ENCODE peak calls at places on chromosomes 13 and 19, in eight cellular contexts. L, H, M, K, D, O, F and J are unnamed samples.

GRCh38 chr19:50697414-50698124 is 22.0 kb downstream of the SHANK1 start:
- DNase-seq in L (no peak), H (no peak), M (no peak), K (no peak), D (no peak), O (no peak), F (no peak), J (no peak)

GRCh38 chr19:29873024-29873800 is 61.4 kb downstream of the CCNE1 start:
- DNase-seq in L (peak), H (peak), M (peak), K (peak), D (peak), O (peak), F (peak), J (peak)

GRCh38 chr13:97249797-97250495 is 27.8 kb downstream of the MBNL2 start:
- DNase-seq in L (no peak), H (no peak), M (no peak), K (no peak), D (no peak), O (no peak), F (no peak), J (no peak)

GRCh38 chr19:16117594-16118033 is 5.9 kb downstream of the RAB8A start:
- DNase-seq in L (no peak), H (no peak), M (no peak), K (no peak), D (no peak), O (no peak), F (no peak), J (no peak)

GRCh38 chr19:10292789-10293636 is 3.3 kb downstream of the ICAM5 start:
- DNase-seq in L (peak), H (peak), M (no peak), K (no peak), D (no peak), O (no peak), F (no peak), J (peak)

GRCh38 chr19:34220472-34221063 is 33.8 kb upstream of the GARRE1 start:
- DNase-seq in L (no peak), H (peak), M (no peak), K (peak), D (peak), O (peak), F (peak), J (peak)

GRCh38 chr13:42758515-42758914 is 22.9 kb upstream of the FAM216B start:
- DNase-seq in L (no peak), H (no peak), M (no peak), K (no peak), D (no peak), O (no peak), F (no peak), J (no peak)

GRCh38 chr13:62290542-62290941 is 874.9 kb upstream of the PCDH20 start:
- DNase-seq in L (no peak), H (no peak), M (no peak), K (no peak), D (no peak), O (no peak), F (no peak), J (no peak)

GRCh38 chr13:23570099-23570926 is at the start of gene TNFRSF19:
- DNase-seq in L (no peak), H (peak), M (no peak), K (no peak), D (peak), O (no peak), F (no peak), J (no peak)

GRCh38 chr13:113546571-113547247 is 37.8 kb upstream of the TFDP1 start:
- DNase-seq in L (peak), H (peak), M (no peak), K (no peak), D (no peak), O (no peak), F (no peak), J (no peak)

GRCh38 chr19:307111-307531 is 15.9 kb upstream of the PLPP2 start:
- DNase-seq in L (peak), H (no peak), M (no peak), K (no peak), D (no peak), O (no peak), F (no peak), J (no peak)

GRCh38 chr13:37769078-37769477 is 100.5 kb downstream of the TRPC4 start:
- DNase-seq in L (no peak), H (no peak), M (no peak), K (no peak), D (no peak), O (no peak), F (no peak), J (no peak)

GRCh38 chr13:114019367-114019766 is 45.5 kb upstream of the C13orf46 start:
- DNase-seq in L (no peak), H (peak), M (no peak), K (no peak), D (peak), O (no peak), F (peak), J (peak)

GRCh38 chr13:20582026-20582425 is 15.1 kb downstream of the IFT88 start:
- DNase-seq in L (no peak), H (no peak), M (no peak), K (no peak), D (no peak), O (no peak), F (no peak), J (no peak)

GRCh38 chr19:50500060-50500752 is 10.8 kb downstream of the JOSD2 start:
- DNase-seq in L (peak), H (peak), M (no peak), K (no peak), D (no peak), O (no peak), F (no peak), J (peak)

GRCh38 chr19:4390017-4390861 is 10.1 kb downstream of the SH3GL1 start:
- DNase-seq in L (no peak), H (peak), M (no peak), K (peak), D (peak), O (no peak), F (no peak), J (no peak)

GRCh38 chr13:41543664-41544300 is 86.4 kb downstream of the RGCC start:
- DNase-seq in L (no peak), H (no peak), M (no peak), K (no peak), D (no peak), O (no peak), F (no peak), J (no peak)

GRCh38 chr19:49654581-49654980 is 11.1 kb downstream of the IRF3 start:
- DNase-seq in L (no peak), H (no peak), M (no peak), K (no peak), D (no peak), O (no peak), F (no peak), J (no peak)

GRCh38 chr19:10604460-10604980 is 17.4 kb upstream of the AP1M2 start:
- DNase-seq in L (no peak), H (no peak), M (no peak), K (no peak), D (peak), O (peak), F (no peak), J (peak)

GRCh38 chr13:42354246-42355117 is 82.5 kb downstream of the AKAP11 start:
- DNase-seq in L (no peak), H (no peak), M (no peak), K (no peak), D (peak), O (no peak), F (peak), J (no peak)

GRCh38 chr19:12202250-12202649 is 39.4 kb downstream of the ZNF136 start:
- DNase-seq in L (no peak), H (no peak), M (no peak), K (no peak), D (no peak), O (peak), F (peak), J (peak)

GRCh38 chr13:77860621-77861020 is 58.0 kb downstream of the EDNRB start:
- DNase-seq in L (no peak), H (no peak), M (no peak), K (no peak), D (peak), O (no peak), F (no peak), J (no peak)

GRCh38 chr19:812819-813358 is 8.9 kb downstream of the PLPPR3 start:
- DNase-seq in L (no peak), H (no peak), M (no peak), K (no peak), D (no peak), O (no peak), F (no peak), J (no peak)

GRCh38 chr19:4115050-4115817 is 8.7 kb downstream of the MAP2K2 start:
- DNase-seq in L (no peak), H (no peak), M (peak), K (no peak), D (no peak), O (peak), F (peak), J (peak)

GRCh38 chr13:109146912-109147624 is 517.7 kb downstream of the MYO16 start:
- DNase-seq in L (no peak), H (no peak), M (no peak), K (no peak), D (peak), O (no peak), F (no peak), J (no peak)

GRCh38 chr19:38719761-38720558 is 24.3 kb downstream of the CAPN12 start:
- DNase-seq in L (no peak), H (no peak), M (no peak), K (peak), D (peak), O (no peak), F (no peak), J (no peak)

GRCh38 chr19:49222011-49222410 is 64.4 kb downstream of the TRPM4 start:
- DNase-seq in L (no peak), H (no peak), M (no peak), K (no peak), D (peak), O (no peak), F (no peak), J (no peak)

GRCh38 chr13:43766766-43767165 is 20.0 kb downstream of the ENOX1 start:
- DNase-seq in L (no peak), H (no peak), M (no peak), K (peak), D (peak), O (no peak), F (no peak), J (no peak)